ENCODE peak calls at places on chromosome 13, in nine cellular contexts. W, J, U, N, I, Q, E, R and M are unnamed samples.
A peak's percentile ranks its signal among the peaks of the same experiment; 100 is the strongest.

GRCh38 chr13:23518231-23518630 is 52.0 kb upstream of the TNFRSF19 start:
- DNase-seq in W (no peak), J (no peak), U (no peak), N (no peak), I (no peak), Q (no peak), E (no peak), R (no peak), M (no peak)

GRCh38 chr13:76711515-76712182 is 174.6 kb downstream of the KCTD12 start:
- DNase-seq in W (no peak), J (peak; percentile 76), U (no peak), N (no peak), I (peak; percentile 10), Q (no peak), E (no peak), R (no peak), M (no peak)

GRCh38 chr13:99199541-99200432 is 867 bp upstream of the UBAC2 start:
- DNase-seq in W (no peak), J (peak; percentile 39), U (no peak), N (no peak), I (no peak), Q (no peak), E (peak; percentile 67), R (no peak), M (no peak)

GRCh38 chr13:46405457-46405856 is 18.4 kb upstream of the RUBCNL start:
- DNase-seq in W (no peak), J (no peak), U (no peak), N (no peak), I (no peak), Q (no peak), E (no peak), R (no peak), M (no peak)

GRCh38 chr13:31982540-31982939 is 49.0 kb upstream of the FRY start:
- DNase-seq in W (peak; percentile 87), J (peak; percentile 24), U (no peak), N (peak; percentile 54), I (peak; percentile 45), Q (no peak), E (no peak), R (peak; percentile 63), M (peak; percentile 43)

GRCh38 chr13:110841846-110842245 is 73.0 kb downstream of the ANKRD10 start:
- DNase-seq in W (no peak), J (no peak), U (no peak), N (no peak), I (no peak), Q (no peak), E (no peak), R (no peak), M (no peak)

GRCh38 chr13:109361562-109361961 is 424.8 kb downstream of the IRS2 start:
- DNase-seq in W (no peak), J (no peak), U (no peak), N (peak; percentile 61), I (no peak), Q (no peak), E (no peak), R (no peak), M (no peak)

GRCh38 chr13:113967206-113967720 is 6.6 kb downstream of the C13orf46 start:
- DNase-seq in W (no peak), J (no peak), U (no peak), N (no peak), I (no peak), Q (no peak), E (no peak), R (no peak), M (no peak)

GRCh38 chr13:90365130-90365529 is 982.4 kb upstream of the MIR17HG start:
- DNase-seq in W (no peak), J (no peak), U (no peak), N (no peak), I (no peak), Q (no peak), E (no peak), R (no peak), M (no peak)

GRCh38 chr13:95023405-95023804 is 277.8 kb downstream of the ABCC4 start:
- DNase-seq in W (no peak), J (no peak), U (no peak), N (no peak), I (no peak), Q (no peak), E (no peak), R (no peak), M (no peak)

GRCh38 chr13:43058318-43058674 is 34.9 kb downstream of the DNAJC15 start:
- DNase-seq in W (no peak), J (no peak), U (no peak), N (no peak), I (peak; percentile 60), Q (no peak), E (no peak), R (peak; percentile 87), M (no peak)

GRCh38 chr13:42076309-42076713 is 27.9 kb downstream of the DGKH start:
- DNase-seq in W (no peak), J (no peak), U (no peak), N (no peak), I (no peak), Q (no peak), E (no peak), R (no peak), M (no peak)

GRCh38 chr13:24217601-24218281 is 57.2 kb downstream of the SPATA13 start:
- DNase-seq in W (peak; percentile 56), J (no peak), U (no peak), N (no peak), I (peak; percentile 80), Q (no peak), E (no peak), R (no peak), M (no peak)

GRCh38 chr13:23673354-23673753 is 103.1 kb downstream of the TNFRSF19 start:
- DNase-seq in W (no peak), J (no peak), U (no peak), N (no peak), I (no peak), Q (no peak), E (no peak), R (no peak), M (no peak)

GRCh38 chr13:36862722-36863121 is 43.7 kb downstream of the RFXAP start:
- DNase-seq in W (no peak), J (peak; percentile 51), U (no peak), N (no peak), I (no peak), Q (no peak), E (no peak), R (no peak), M (no peak)

GRCh38 chr13:95420501-95420900 is 119.2 kb upstream of the ABCC4 start:
- DNase-seq in W (no peak), J (no peak), U (no peak), N (no peak), I (no peak), Q (no peak), E (no peak), R (no peak), M (no peak)

GRCh38 chr13:50191004-50191403 is 175.8 kb downstream of the KCNRG start:
- DNase-seq in W (no peak), J (no peak), U (no peak), N (no peak), I (no peak), Q (no peak), E (no peak), R (no peak), M (no peak)

GRCh38 chr13:27481766-27482165 is 31.4 kb upstream of the MTIF3 start:
- DNase-seq in W (peak; percentile 54), J (peak; percentile 28), U (peak; percentile 79), N (peak; percentile 65), I (peak; percentile 51), Q (peak; percentile 60), E (peak; percentile 65), R (peak; percentile 37), M (peak; percentile 9)

GRCh38 chr13:28532226-28533048 is 37.5 kb upstream of the FLT1 start:
- DNase-seq in W (no peak), J (peak; percentile 69), U (no peak), N (peak; percentile 44), I (no peak), Q (peak; percentile 88), E (peak; percentile 64), R (no peak), M (no peak)
- H3K4me3 ChIP-seq in W (peak overlapping the region; percentile 45), J (peak overlapping the region; percentile 45), U (peak overlapping the region; percentile 54), N (peak overlapping the region; percentile 51), I (peak overlapping the region; percentile 25), Q (no peak overlapping the region), E (peak overlapping the region; percentile 53), R (no peak overlapping the region), M (peak overlapping the region; percentile 30)

GRCh38 chr13:106496072-106496997 is 39.1 kb downstream of the EFNB2 start:
- DNase-seq in W (no peak), J (peak; percentile 99), U (no peak), N (no peak), I (no peak), Q (no peak), E (no peak), R (no peak), M (no peak)
- TF ChIP-seq POLR2AphosphoS5 in W (no peak), J (peak; percentile 19), U (no peak), N (no peak), I (no peak), Q (peak; percentile 47), E (no peak), R (no peak), M (peak; percentile 16)

DNA sequence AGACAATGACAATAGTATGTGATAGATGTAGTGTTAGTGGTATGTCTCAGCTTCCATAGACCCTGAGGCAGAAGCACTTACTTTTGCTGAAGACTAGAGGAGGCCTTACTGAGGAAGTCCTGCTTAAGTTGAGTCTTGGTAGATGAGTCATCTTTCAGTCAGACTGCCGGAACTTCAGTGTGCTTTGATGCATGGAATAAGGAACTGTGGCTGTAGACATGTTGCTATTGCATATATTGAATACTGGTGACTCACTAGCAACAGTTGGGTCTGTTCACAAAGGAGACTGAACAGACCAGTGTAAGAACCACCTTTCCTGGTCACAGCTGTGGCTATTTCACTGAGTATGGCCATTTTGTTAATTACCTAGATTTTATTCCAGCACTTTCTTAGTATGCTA is 1000.6 kb downstream of the OLFM4 start:
- DNase-seq in W (no peak), J (no peak), U (no peak), N (no peak), I (no peak), Q (no peak), E (no peak), R (no peak), M (no peak)
- H3K4me1 ChIP-seq in W (no peaks in the 10 kb centered on the region), J (no peaks in the 10 kb centered on the region), U (no peaks in the 10 kb centered on the region), N (no peaks in the 10 kb centered on the region), I (no peaks in the 10 kb centered on the region), Q (no peaks in the 10 kb centered on the region), E (no peaks in the 10 kb centered on the region), R (no peaks in the 10 kb centered on the region), M (no peaks in the 10 kb centered on the region)

DNA sequence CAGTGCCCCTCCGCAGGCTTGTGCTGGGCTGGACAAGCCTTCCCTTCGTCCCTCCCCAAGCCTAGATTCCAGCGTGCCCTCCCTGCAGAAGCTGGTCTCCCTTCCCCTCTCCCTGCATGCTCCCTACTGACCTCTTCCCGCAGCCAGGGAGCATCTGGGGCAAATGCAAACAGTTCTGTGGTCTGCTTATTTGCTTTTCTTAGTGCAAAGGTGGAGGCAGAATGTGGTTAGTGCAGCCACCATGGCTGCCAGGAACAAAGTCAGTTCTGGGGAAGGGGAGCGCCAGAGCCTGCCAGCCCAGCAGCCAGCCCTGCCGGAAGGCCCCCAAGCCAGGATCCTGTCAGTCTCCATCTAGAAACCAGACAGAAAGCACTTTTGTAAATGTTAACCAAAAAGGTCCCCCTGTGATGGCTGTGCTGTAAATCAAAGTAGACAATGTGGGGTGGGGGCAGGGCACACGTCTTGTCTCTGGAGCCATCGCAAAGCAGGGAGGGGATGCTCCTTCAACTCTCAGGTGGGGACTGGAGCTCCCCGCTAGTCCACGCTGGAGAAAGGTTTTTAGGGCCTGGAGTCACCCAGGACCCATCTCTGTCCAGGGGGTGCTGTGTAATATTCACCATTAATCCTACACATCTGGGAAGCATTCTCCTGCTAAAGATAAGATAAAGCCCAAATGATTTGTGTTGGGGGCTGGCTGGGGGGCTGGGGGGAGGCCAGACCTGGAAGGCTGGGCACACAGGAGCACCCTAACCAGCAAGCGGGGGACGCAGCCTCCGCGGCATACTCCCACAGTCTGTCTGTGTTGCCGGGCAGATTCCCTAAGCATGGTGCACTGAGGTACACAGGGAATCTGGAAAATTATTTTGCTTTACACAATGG is 30.9 kb downstream of the SERP2 start:
- DNase-seq in W (peak; percentile 50), J (no peak), U (no peak), N (peak; percentile 80), I (peak; percentile 38), Q (no peak), E (no peak), R (no peak), M (peak; percentile 33)
- H3K4me3 ChIP-seq in W (peak overlapping the region; percentile 16), J (no peak overlapping the region), U (peak overlapping the region; percentile 4), N (no peak overlapping the region), I (peak overlapping the region; percentile 2), Q (no peak overlapping the region), E (no peak overlapping the region), R (no peak overlapping the region), M (peak overlapping the region; percentile 30)